ENCODE peak calls at places on chromosomes 2 and 18, in seven cellular contexts. F is adrenal gland, V is GM13977, S is astrocyte of the spinal cord, O is fibroblast of gingiva, N is mucosa of descending colon, G is GM13976. H is an unnamed sample.

GRCh38 chr2:26623541-26624497 is 17.3 kb downstream of the CIB4 start:
- DNase-seq in F (peak; percentile 67), S (no peak), G (no peak), O (no peak), N (no peak), V (no peak), H (no peak)

GRCh38 chr2:65353927-65354326 is 78.5 kb downstream of the SPRED2 start:
- DNase-seq in S (no peak), V (no peak), O (no peak), G (no peak), F (peak; percentile 10), N (no peak), H (no peak)

GRCh38 chr2:226888971-226889370 is 53.1 kb downstream of the RHBDD1 start:
- DNase-seq in N (no peak), V (no peak), S (no peak), F (no peak), G (no peak), O (no peak), H (no peak)

GRCh38 chr2:58140508-58141072 is 94.0 kb downstream of the VRK2 start:
- DNase-seq in O (peak; percentile 72), S (peak; percentile 7), V (no peak), F (no peak), N (no peak), G (no peak), H (no peak)

GRCh38 chr18:28514699-28515098 is 337.8 kb upstream of the CDH2 start:
- DNase-seq in O (no peak), F (no peak), V (no peak), S (no peak), G (no peak), N (no peak), H (no peak)

GRCh38 chr2:101864426-101864825 is 127.3 kb upstream of the IL1R2 start:
- DNase-seq in G (no peak), F (no peak), S (no peak), V (no peak), O (no peak), N (no peak), H (no peak)

GRCh38 chr18:58687871-58688308 is 16.6 kb downstream of the MALT1 start:
- DNase-seq in G (peak; percentile 64), O (no peak), V (peak; percentile 56), F (no peak), N (no peak), S (no peak), H (peak; percentile 54)

GRCh38 chr2:110748489-110748867 is 16.1 kb downstream of the ACOXL start:
- DNase-seq in S (peak; percentile 59), G (peak; percentile 71), N (no peak), O (no peak), V (peak; percentile 76), F (no peak), H (peak; percentile 41)

GRCh38 chr2:156867201-156867600 is 390.3 kb upstream of the GALNT5 start:
- DNase-seq in O (no peak), F (no peak), N (no peak), V (no peak), S (peak; percentile 5), G (no peak), H (no peak)

GRCh38 chr2:197571622-197572271 is 55.9 kb downstream of the MOB4 start:
- DNase-seq in F (no peak), O (peak; percentile 80), V (no peak), S (no peak), N (no peak), G (no peak), H (no peak)

GRCh38 chr2:181660181-181660580 is 3.3 kb upstream of the CERKL start:
- DNase-seq in N (no peak), O (no peak), F (no peak), V (no peak), G (no peak), S (no peak), H (no peak)

GRCh38 chr2:20666364-20667150 is at the start of gene GDF7:
- DNase-seq in V (peak; percentile 79), O (peak; percentile 56), G (peak; percentile 71), F (peak; percentile 53), S (no peak), N (no peak), H (no peak)

GRCh38 chr2:112718862-112719370 is 1.9 kb upstream of the NT5DC4 start:
- DNase-seq in V (no peak), F (no peak), N (no peak), G (no peak), O (no peak), S (no peak), H (no peak)

GRCh38 chr2:73359915-73360697 is 25.5 kb upstream of the ALMS1 start:
- DNase-seq in V (no peak), O (no peak), S (no peak), F (no peak), G (no peak), N (no peak), H (no peak)

GRCh38 chr18:79951545-79952456 is at the start of gene SLC66A2:
- DNase-seq in F (peak; percentile 96), O (peak; percentile 86), N (peak; percentile 95), G (peak; percentile 97), V (peak; percentile 97), S (peak; percentile 83), H (peak; percentile 96)

GRCh38 chr2:217804338-217804737 is 198.5 kb downstream of the TNS1 start:
- DNase-seq in G (no peak), O (no peak), F (no peak), N (no peak), V (no peak), S (no peak), H (no peak)

GRCh38 chr2:108293850-108294249 is 5.2 kb downstream of the SULT1C2 start:
- DNase-seq in O (no peak), N (no peak), F (no peak), G (no peak), S (no peak), V (no peak), H (no peak)

GRCh38 chr2:174914894-174915760 is 90.1 kb downstream of the CHN1 start:
- DNase-seq in V (no peak), N (no peak), O (peak; percentile 66), F (peak; percentile 23), G (no peak), S (no peak), H (no peak)

GRCh38 chr2:152189622-152190495 is 14.3 kb upstream of the STAM2 start:
- DNase-seq in S (peak; percentile 75), N (no peak), V (peak; percentile 48), G (peak; percentile 54), O (peak; percentile 57), F (peak; percentile 53), H (no peak)

GRCh38 chr2:150522269-150522668 is 34.8 kb upstream of the RND3 start:
- DNase-seq in N (no peak), S (no peak), O (no peak), G (no peak), F (no peak), V (no peak), H (no peak)

GRCh38 chr2:231312066-231312465 is 83.4 kb upstream of the B3GNT7 start:
- DNase-seq in N (no peak), V (no peak), G (no peak), O (no peak), F (no peak), S (no peak), H (no peak)

GRCh38 chr2:207819839-207820784 is 50.4 kb upstream of the FZD5 start:
- DNase-seq in V (no peak), G (no peak), O (no peak), N (peak; percentile 86), F (no peak), S (no peak), H (no peak)

GRCh38 chr2:25213229-25213628 is 44.8 kb upstream of the POMC start:
- DNase-seq in O (no peak), V (no peak), N (no peak), S (no peak), G (no peak), F (no peak), H (no peak)

GRCh38 chr2:240369725-240370585 is 65.5 kb upstream of the GPC1 start:
- DNase-seq in V (no peak), O (peak; percentile 80), N (no peak), F (peak; percentile 71), S (peak; percentile 89), G (no peak), H (no peak)

GRCh38 chr18:7657937-7658336 is 90.8 kb downstream of the PTPRM start:
- DNase-seq in F (no peak), N (no peak), O (no peak), G (no peak), V (no peak), S (no peak), H (no peak)

GRCh38 chr2:118643286-118643685 is 204.2 kb downstream of the EN1 start:
- DNase-seq in S (no peak), O (no peak), F (no peak), N (no peak), V (no peak), G (no peak), H (no peak)

GRCh38 chr2:27051902-27052645 is 606 bp downstream of the AGBL5 start:
- DNase-seq in G (peak; percentile 41), O (no peak), N (peak; percentile 80), V (no peak), S (no peak), F (peak; percentile 66), H (no peak)

GRCh38 chr2:218344090-218344754 is 12.4 kb upstream of the CATIP start:
- DNase-seq in N (peak; percentile 24), O (no peak), F (no peak), G (no peak), S (no peak), V (no peak), H (no peak)

GRCh38 chr18:21112140-21112473 is 494 bp upstream of the ROCK1 start:
- DNase-seq in G (no peak), S (no peak), N (no peak), O (no peak), V (no peak), F (no peak), H (no peak)

GRCh38 chr2:214069254-214069653 is 341.6 kb upstream of the VWC2L start:
- DNase-seq in F (peak; percentile 15), S (peak; percentile 95), G (no peak), O (peak; percentile 81), V (peak; percentile 3), N (no peak), H (no peak)

GRCh38 chr2:159396796-159397195 is 110.3 kb upstream of the WDSUB1 start:
- DNase-seq in G (no peak), V (no peak), N (no peak), O (no peak), S (no peak), F (no peak), H (no peak)

GRCh38 chr2:8647462-8647857 is 34.4 kb upstream of the ID2 start:
- DNase-seq in N (no peak), F (no peak), G (no peak), S (no peak), O (no peak), V (no peak), H (no peak)

GRCh38 chr18:6056171-6056932 is 161.0 kb upstream of the TMEM200C start:
- DNase-seq in V (peak; percentile 12), G (peak; percentile 25), N (no peak), F (no peak), O (peak; percentile 54), S (peak; percentile 82), H (no peak)

GRCh38 chr2:23639406-23639982 is 254.5 kb downstream of the KLHL29 start:
- DNase-seq in V (no peak), O (no peak), G (no peak), S (no peak), N (no peak), F (no peak), H (no peak)

GRCh38 chr2:128473175-128474013 is 154.7 kb upstream of the HS6ST1 start:
- DNase-seq in O (peak; percentile 76), V (peak; percentile 66), F (peak; percentile 14), S (peak; percentile 2), N (no peak), G (peak; percentile 74), H (no peak)

GRCh38 chr2:173451137-173451536 is 96.5 kb downstream of the CDCA7 start:
- DNase-seq in G (no peak), V (no peak), O (no peak), N (no peak), F (no peak), S (no peak), H (no peak)